ENCODE peak calls at places on chromosome 2, in eight cellular contexts. I is spleen; A is body of pancreas; P is bronchial epithelial cell; W is adrenal gland; L is fibroblast of mammary gland; S is CD4-positive, CD25-positive, alpha-beta regulatory T cell; R is fibroblast of the aortic adventitia. T is an unnamed sample.

GRCh38 chr2:54321062-54321461 is 65.0 kb upstream of the TSPYL6 start:
- DNase-seq in I (no peak), A (no peak), P (peak; percentile 10), W (no peak), L (peak; percentile 41), S (no peak), R (no peak), T (no peak)

GRCh38 chr2:105180491-105180972 is 61.0 kb upstream of the GPR45 start:
- DNase-seq in I (no peak), A (no peak), P (no peak), W (no peak), L (no peak), S (no peak), R (no peak), T (no peak)

GRCh38 chr2:39000552-39000951 is 110.9 kb downstream of the ARHGEF33 start:
- DNase-seq in I (no peak), A (no peak), P (no peak), W (no peak), L (no peak), S (no peak), R (no peak), T (no peak)

GRCh38 chr2:237223208-237223861 is 137.6 kb downstream of the COPS8 start:
- DNase-seq in I (no peak), A (peak; percentile 21), P (peak; percentile 76), W (no peak), L (peak; percentile 100), S (no peak), R (peak; percentile 100), T (peak; percentile 60)

GRCh38 chr2:68889500-68889899 is 18.3 kb upstream of the BMP10 start:
- DNase-seq in I (no peak), A (no peak), P (no peak), W (peak; percentile 39), L (no peak), S (no peak), R (peak; percentile 35), T (no peak)

GRCh38 chr2:11535899-11536344 is 2.1 kb downstream of the GREB1 start:
- DNase-seq in I (no peak), A (no peak), P (no peak), W (no peak), L (no peak), S (no peak), R (no peak), T (peak; percentile 54)

GRCh38 chr2:67984600-67984999 is 78.2 kb downstream of the C1D start:
- DNase-seq in I (no peak), A (no peak), P (peak; percentile 33), W (no peak), L (no peak), S (no peak), R (no peak), T (no peak)

GRCh38 chr2:160044728-160045127 is 17.7 kb downstream of the PLA2R1 start:
- DNase-seq in I (no peak), A (no peak), P (no peak), W (no peak), L (no peak), S (no peak), R (no peak), T (no peak)

GRCh38 chr2:127567351-127567854 is 31.9 kb downstream of the MYO7B start:
- DNase-seq in I (no peak), A (no peak), P (no peak), W (no peak), L (no peak), S (no peak), R (no peak), T (no peak)

GRCh38 chr2:189393440-189394111 is 47.7 kb upstream of the WDR75 start:
- DNase-seq in I (no peak), A (no peak), P (peak; percentile 99), W (no peak), L (peak; percentile 99), S (no peak), R (peak; percentile 93), T (no peak)

DNA sequence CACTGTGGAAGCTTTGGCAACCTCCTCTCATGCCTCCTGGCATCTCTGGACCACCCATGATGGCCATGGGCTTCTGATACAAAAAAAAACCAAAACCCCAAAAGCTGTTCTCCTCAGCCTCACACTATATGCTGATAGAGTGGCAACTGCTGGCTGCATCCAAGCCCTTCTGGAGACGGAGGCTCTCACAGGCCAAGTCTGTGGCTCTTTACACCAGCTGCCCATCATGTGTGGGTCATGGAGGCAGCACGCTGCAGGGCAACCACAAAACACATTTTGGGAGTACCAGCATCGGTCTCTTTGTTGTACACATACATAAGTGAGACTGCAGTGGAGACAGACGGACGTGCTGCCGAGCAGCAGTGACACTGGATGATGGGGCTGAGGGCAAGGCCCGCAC is 45.3 kb downstream of the SP110 start:
- DNase-seq in I (no peak), A (no peak), P (no peak), W (no peak), L (no peak), S (no peak), R (no peak), T (no peak)
- H3K4me3 ChIP-seq in I (no peak overlapping the region), A (no peak overlapping the region), P (no peak overlapping the region), W (no peak overlapping the region), L (no peak overlapping the region), S (no peak overlapping the region), R (no peak overlapping the region), T (no peak overlapping the region)

GRCh38 chr2:233356546-233357308 is 2.4 kb downstream of the DGKD start:
- DNase-seq in I (no peak), A (no peak), P (no peak), W (peak; percentile 26), L (no peak), S (no peak), R (peak; percentile 33), T (no peak)
- H3K4me3 ChIP-seq in I (no peak overlapping the region), A (no peak overlapping the region), P (no peak overlapping the region), W (no peak overlapping the region), L (no peak overlapping the region), S (peak overlapping the region; percentile 80), R (no peak overlapping the region), T (no peak overlapping the region)

GRCh38 chr2:204401114-204401513 is 144.2 kb upstream of the PARD3B start:
- DNase-seq in I (no peak), A (no peak), P (no peak), W (no peak), L (no peak), S (no peak), R (no peak), T (no peak)

DNA sequence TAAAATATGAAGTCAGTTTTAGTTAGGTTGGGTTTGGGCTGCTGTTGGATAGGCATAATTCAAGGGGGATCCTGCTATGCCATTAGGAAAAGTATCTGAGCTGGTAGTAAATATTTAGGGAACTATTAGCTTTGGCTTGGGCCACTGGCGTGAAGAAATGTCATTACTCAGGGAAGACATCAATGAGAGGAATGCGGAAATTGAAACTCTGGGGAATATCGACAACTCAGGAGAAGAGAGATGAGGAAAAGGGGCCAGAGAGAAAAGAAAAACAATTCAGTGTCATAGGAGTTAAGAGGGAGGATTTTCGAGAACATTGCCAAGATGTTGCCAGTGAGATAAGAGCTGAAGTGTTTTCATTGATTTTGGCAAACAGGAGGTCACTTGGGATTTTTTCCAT is 149.7 kb upstream of the PARD3B start:
- DNase-seq in I (no peak), A (no peak), P (no peak), W (no peak), L (no peak), S (no peak), R (no peak), T (no peak)
- H3K4me3 ChIP-seq in I (no peak overlapping the region), A (no peak overlapping the region), P (no peak overlapping the region), W (no peak overlapping the region), L (no peak overlapping the region), S (no peak overlapping the region), R (no peak overlapping the region), T (no peak overlapping the region)

GRCh38 chr2:112754562-112754961 is 9.8 kb downstream of the CKAP2L start:
- DNase-seq in I (no peak), A (no peak), P (no peak), W (no peak), L (no peak), S (no peak), R (no peak), T (no peak)
- H3K4me3 ChIP-seq in I (no peak overlapping the region), A (no peak overlapping the region), P (no peak overlapping the region), W (no peak overlapping the region), L (no peak overlapping the region), S (peak overlapping the region; percentile 7), R (no peak overlapping the region), T (no peak overlapping the region)

GRCh38 chr2:196268538-196269338 is 97.4 kb upstream of the STK17B start:
- DNase-seq in I (no peak), A (no peak), P (peak; percentile 44), W (peak; percentile 27), L (peak; percentile 64), S (peak; percentile 45), R (no peak), T (no peak)
- H3K4me3 ChIP-seq in I (no peak overlapping the region), A (no peak overlapping the region), P (no peak overlapping the region), W (no peak overlapping the region), L (no peak overlapping the region), S (peak overlapping the region; percentile 80), R (no peak overlapping the region), T (no peak overlapping the region)

GRCh38 chr2:42974697-42975357 is 182.4 kb upstream of the HAAO start:
- DNase-seq in I (peak; percentile 91), A (peak; percentile 79), P (peak; percentile 15), W (peak; percentile 74), L (peak; percentile 66), S (peak; percentile 11), R (peak; percentile 79), T (peak; percentile 87)

GRCh38 chr2:42973771-42974170 is 181.4 kb upstream of the HAAO start:
- DNase-seq in I (peak; percentile 44), A (no peak), P (no peak), W (no peak), L (peak; percentile 46), S (no peak), R (no peak), T (no peak)

GRCh38 chr2:42974303-42974696 is 181.9 kb upstream of the HAAO start:
- DNase-seq in I (peak; percentile 32), A (no peak), P (no peak), W (no peak), L (no peak), S (no peak), R (peak; percentile 85), T (no peak)

GRCh38 chr2:42976400-42976799 is 184.0 kb upstream of the HAAO start:
- DNase-seq in I (peak; percentile 68), A (no peak), P (no peak), W (no peak), L (no peak), S (no peak), R (no peak), T (no peak)

GRCh38 chr2:42975358-42975717 is 183.0 kb upstream of the HAAO start:
- DNase-seq in I (no peak), A (no peak), P (no peak), W (no peak), L (no peak), S (no peak), R (no peak), T (no peak)
- H3K4me3 ChIP-seq in I (no peak overlapping the region), A (no peak overlapping the region), P (no peak overlapping the region), W (peak overlapping the region; percentile 41), L (peak overlapping the region; percentile 29), S (no peak overlapping the region), R (peak overlapping the region; percentile 53), T (peak overlapping the region; percentile 58)